ENCODE peak calls at places on chromosomes 13 and 19, in six cellular contexts. X is cardiac fibroblast, R is aorta, Q is AG10803, T is Peyer's patch, J is fibroblast of the aortic adventitia. Y is an unnamed sample.

GRCh38 chr19:15866646-15867045 is 31.2 kb downstream of the CYP4F2 start:
- DNase-seq in X (no peak), R (no peak), Q (no peak), T (no peak), J (no peak), Y (no peak)

GRCh38 chr19:47895165-47895782 is 9.2 kb upstream of the SULT2A1 start:
- DNase-seq in X (no peak), R (no peak), Q (no peak), T (no peak), J (peak), Y (no peak)

GRCh38 chr13:31011193-31011860 is 78.9 kb downstream of the TEX26 start:
- DNase-seq in X (no peak), R (no peak), Q (no peak), T (no peak), J (no peak), Y (no peak)

GRCh38 chr13:79062291-79062690 is 343.8 kb downstream of the RBM26 start:
- DNase-seq in X (no peak), R (no peak), Q (no peak), T (no peak), J (no peak), Y (no peak)

GRCh38 chr19:5718579-5719273 is 1.2 kb downstream of the LONP1 start:
- DNase-seq in X (peak), R (no peak), Q (peak), T (no peak), J (peak), Y (peak)

GRCh38 chr13:21852043-21852442 is 181.2 kb downstream of the FGF9 start:
- DNase-seq in X (no peak), R (no peak), Q (peak), T (no peak), J (peak), Y (no peak)

GRCh38 chr19:581399-582111 is 8.1 kb upstream of the HCN2 start:
- DNase-seq in X (no peak), R (peak), Q (no peak), T (no peak), J (no peak), Y (no peak)

GRCh38 chr19:16366433-16367268 is 42.0 kb downstream of the KLF2 start:
- DNase-seq in X (no peak), R (peak), Q (no peak), T (peak), J (no peak), Y (peak)

GRCh38 chr19:48568345-48568886 is 16.4 kb downstream of the SULT2B1 start:
- DNase-seq in X (peak), R (peak), Q (peak), T (peak), J (peak), Y (peak)

GRCh38 chr13:45119469-45119989 is 781 bp upstream of the GTF2F2 start:
- DNase-seq in X (peak), R (no peak), Q (peak), T (peak), J (peak), Y (peak)

GRCh38 chr13:72168126-72168525 is 301.1 kb upstream of the DACH1 start:
- DNase-seq in X (no peak), R (no peak), Q (no peak), T (no peak), J (no peak), Y (no peak)

GRCh38 chr13:98686281-98686680 is 66.2 kb downstream of the SLC15A1 start:
- DNase-seq in X (no peak), R (no peak), Q (no peak), T (no peak), J (no peak), Y (no peak)

GRCh38 chr13:44132710-44133109 is 240.9 kb upstream of the SERP2 start:
- DNase-seq in X (peak), R (peak), Q (peak), T (no peak), J (peak), Y (peak)

GRCh38 chr13:33352023-33352422 is 66.5 kb upstream of the STARD13 start:
- DNase-seq in X (no peak), R (no peak), Q (no peak), T (no peak), J (no peak), Y (no peak)

GRCh38 chr13:33353646-33354045 is 68.1 kb upstream of the STARD13 start:
- DNase-seq in X (no peak), R (no peak), Q (no peak), T (no peak), J (no peak), Y (no peak)

GRCh38 chr13:33352520-33352919 is 67.0 kb upstream of the STARD13 start:
- DNase-seq in X (no peak), R (no peak), Q (no peak), T (no peak), J (no peak), Y (no peak)

GRCh38 chr13:33351324-33351723 is 65.8 kb upstream of the STARD13 start:
- DNase-seq in X (peak), R (no peak), Q (peak), T (no peak), J (peak), Y (peak)

DNA sequence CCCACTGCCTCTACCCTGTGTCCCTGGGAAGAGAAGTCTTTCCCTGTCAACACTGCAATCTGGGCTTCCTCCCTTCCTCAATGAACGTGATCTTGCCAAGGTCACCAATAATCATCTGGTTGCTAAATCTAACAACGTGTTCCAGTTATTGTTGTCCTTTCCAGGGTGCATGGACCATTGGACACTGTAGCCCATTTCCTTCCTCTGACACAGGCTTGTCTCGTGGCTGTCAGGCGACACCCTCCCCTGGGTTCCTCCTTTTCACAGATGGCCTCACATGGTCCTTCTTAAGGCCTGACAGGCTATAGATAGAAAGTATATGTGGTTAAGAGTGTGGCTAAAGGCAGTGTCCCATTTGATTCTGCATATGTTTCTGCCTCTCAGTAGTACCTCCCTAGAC is 67.7 kb upstream of the STARD13 start:
- DNase-seq in X (no peak), R (no peak), Q (no peak), T (peak), J (no peak), Y (no peak)
- H3K4me3 ChIP-seq in X (no peak), R (no peak), Q (no peak), T (no peak), J (no peak), Y (no peak)

DNA sequence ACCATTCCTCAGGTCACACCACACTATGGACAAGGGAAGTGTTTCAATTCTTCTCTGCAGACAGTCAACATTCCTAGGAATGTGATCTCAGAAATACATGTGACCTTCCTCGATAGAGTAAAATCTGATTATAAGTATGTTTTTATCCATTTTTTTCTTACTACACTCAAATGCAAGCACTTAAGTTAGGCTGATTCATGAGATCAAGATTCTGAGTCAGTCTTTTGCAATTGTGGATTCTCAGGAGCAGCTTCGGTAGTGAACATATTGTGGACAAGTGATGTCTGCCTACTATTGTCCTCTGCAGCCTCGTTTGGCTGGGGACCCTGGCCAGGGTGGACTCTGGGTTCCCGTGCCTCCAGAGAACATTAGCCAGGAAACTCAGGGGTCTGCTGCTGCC is 3.2 kb downstream of the SERPINE3 start:
- DNase-seq in X (peak), R (no peak), Q (peak), T (no peak), J (peak), Y (peak)
- H3K4me3 ChIP-seq in X (no peak), R (no peak), Q (no peak), T (no peak), J (no peak), Y (no peak)

GRCh38 chr19:13102666-13103584 is at the start of gene LYL1:
- DNase-seq in X (no peak), R (peak), Q (no peak), T (peak), J (peak), Y (peak)

GRCh38 chr19:13102416-13102665 is 317 bp downstream of the LYL1 start:
- DNase-seq in X (peak), R (no peak), Q (peak), T (no peak), J (no peak), Y (no peak)

GRCh38 chr19:13100031-13100588 is 2.5 kb downstream of the LYL1 start:
- DNase-seq in X (peak), R (no peak), Q (peak), T (peak), J (no peak), Y (no peak)

GRCh38 chr19:13100871-13101589 is 1.6 kb downstream of the LYL1 start:
- DNase-seq in X (no peak), R (no peak), Q (no peak), T (no peak), J (no peak), Y (no peak)

GRCh38 chr19:13101590-13102415 is 855 bp downstream of the LYL1 start:
- DNase-seq in X (no peak), R (no peak), Q (no peak), T (no peak), J (no peak), Y (no peak)
- H3K4me3 ChIP-seq in X (peak), R (no peak), Q (no peak), T (peak), J (peak), Y (peak)

DNA sequence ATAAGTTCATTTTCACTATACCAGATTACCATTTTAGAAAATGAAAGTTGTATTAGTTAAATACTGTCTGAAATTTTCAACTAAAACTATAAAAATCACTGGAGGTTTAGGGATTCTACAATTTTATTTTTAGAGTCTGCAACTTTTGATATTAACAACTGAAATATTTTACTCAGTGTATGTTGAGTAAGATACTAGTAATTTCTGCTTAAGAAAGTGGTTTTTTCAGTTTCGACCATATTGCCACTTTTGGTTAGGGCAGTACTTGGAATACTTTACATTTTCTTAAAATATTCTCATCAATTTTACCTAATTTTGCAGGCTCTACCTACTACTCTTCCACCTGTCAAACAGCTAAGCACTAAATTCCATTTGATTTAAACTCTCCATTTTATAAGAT is 59.6 kb downstream of the KCNRG start:
- DNase-seq in X (peak), R (no peak), Q (no peak), T (no peak), J (peak), Y (no peak)
- H3K4me3 ChIP-seq in X (no peak), R (no peak), Q (no peak), T (no peak), J (no peak), Y (no peak)

DNA sequence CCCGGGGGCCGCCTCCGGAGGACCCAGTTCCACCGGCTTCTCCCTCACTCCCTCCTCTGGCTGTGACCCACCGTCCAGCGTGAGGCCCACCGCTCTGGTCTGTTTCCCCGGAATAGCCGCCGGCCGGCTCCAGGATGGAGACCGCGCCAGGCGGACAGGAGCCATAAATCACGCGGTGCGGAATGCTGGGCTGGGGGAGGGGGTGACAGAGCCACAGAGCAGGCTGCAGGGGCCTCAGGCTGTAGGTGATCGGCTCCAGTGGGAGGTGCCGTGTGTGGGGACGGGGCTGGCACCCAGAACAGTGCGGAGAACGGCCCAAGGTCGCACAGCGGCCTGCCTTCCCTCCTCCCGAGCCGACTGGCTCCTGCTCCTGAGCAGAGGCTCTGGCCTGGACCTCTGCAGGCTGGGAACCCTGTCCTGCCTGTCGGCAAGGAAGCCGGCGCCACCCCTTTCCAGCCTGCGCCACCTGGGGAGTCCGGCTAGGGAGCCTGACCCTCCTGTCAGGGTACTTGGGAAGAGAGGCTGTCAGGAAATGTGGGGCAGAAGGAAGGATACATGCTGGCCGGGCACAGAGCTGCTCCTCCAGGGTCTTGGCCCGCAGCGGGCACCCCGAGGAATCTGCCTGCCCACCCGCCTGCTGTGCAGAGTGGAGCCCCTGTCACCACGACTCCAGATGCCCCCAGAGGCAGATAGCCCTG is 8.3 kb downstream of the PIAS4 start:
- DNase-seq in X (no peak), R (no peak), Q (no peak), T (no peak), J (no peak), Y (no peak)
- H3K4me3 ChIP-seq in X (no peak), R (no peak), Q (no peak), T (no peak), J (no peak), Y (no peak)

DNA sequence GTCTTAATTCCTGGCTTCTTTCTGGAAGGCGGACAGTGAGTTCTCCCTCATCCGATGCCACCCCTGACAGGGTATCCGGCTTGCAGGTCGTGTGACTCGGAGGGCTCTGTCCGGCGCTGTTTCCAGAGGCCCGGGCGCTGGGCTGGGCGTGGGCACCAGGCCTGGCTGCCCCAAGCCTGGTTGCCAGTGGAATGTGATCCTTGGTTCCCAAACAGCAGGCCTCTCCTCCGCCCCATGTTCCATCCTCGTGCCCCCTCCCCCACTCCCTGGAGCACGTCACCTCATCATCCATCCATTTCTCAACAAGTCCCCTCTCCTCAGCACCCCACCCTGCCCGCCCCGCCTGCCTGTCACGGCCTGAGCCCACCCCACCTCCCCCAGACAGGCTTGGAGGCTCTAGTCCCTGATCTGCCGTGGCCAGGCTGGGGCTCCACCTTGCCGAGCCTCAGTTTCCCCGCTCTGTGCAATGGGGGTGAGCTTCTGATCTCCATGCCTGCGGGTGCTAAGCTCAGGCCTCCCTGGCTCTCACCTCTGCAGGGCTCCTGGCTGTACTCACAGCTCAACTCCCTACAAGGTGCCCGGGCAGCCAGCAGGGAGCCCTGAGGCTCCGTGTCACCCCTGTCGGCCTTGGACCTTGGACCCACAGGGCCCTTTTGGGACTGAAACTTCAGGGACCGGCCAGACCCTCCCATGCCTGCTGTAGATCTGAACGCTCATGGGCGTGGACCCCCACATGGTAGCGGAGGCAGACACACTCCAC is 2.3 kb downstream of the TBXA2R start:
- DNase-seq in X (no peak), R (peak), Q (no peak), T (no peak), J (no peak), Y (no peak)
- H3K4me3 ChIP-seq in X (no peak), R (no peak), Q (no peak), T (no peak), J (no peak), Y (no peak)

DNA sequence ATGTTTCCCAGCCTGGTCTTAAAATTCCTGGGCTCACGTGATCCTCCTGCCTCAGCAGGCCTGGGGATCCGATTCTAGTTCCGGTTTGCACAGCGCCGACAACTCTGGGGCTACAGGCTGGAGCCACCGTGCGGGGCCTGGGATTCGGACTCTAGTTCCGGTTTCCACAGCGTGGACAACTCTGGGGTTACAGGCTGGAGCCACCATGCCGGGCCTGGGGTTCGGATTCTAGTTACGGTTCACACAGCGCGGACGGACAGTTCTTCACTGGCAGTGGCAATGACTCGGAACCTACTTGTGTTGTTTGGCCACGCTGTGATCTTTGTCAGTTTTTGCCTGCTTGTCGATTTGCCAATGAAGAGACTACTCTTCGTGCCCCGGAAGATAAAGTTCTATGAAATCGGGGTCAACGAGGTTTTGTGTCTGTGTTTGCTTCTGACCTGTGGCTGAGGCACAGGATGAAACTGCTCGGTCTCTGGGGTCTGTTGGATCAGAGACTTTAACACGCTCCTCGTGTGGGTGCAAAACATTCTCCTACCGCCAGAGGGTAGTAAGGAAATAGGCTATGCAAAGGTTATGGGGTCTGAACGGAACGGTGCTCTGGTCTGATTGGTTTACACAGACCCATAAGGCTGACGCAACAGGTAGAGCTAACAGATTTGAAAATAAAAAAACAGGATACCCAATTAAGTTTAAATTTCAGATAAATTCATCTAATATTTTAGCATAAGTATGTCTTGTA is 12.1 kb upstream of the ZSCAN1 start:
- DNase-seq in X (peak), R (peak), Q (peak), T (peak), J (peak), Y (peak)
- H3K4me3 ChIP-seq in X (no peak), R (no peak), Q (no peak), T (no peak), J (no peak), Y (no peak)

GRCh38 chr19:38846097-38846496 is 3.7 kb downstream of the HNRNPL start:
- DNase-seq in X (no peak), R (no peak), Q (no peak), T (no peak), J (no peak), Y (no peak)

GRCh38 chr19:38842439-38843174 is 7.2 kb downstream of the HNRNPL start:
- DNase-seq in X (no peak), R (no peak), Q (no peak), T (peak), J (no peak), Y (no peak)

GRCh38 chr19:38843175-38843758 is 6.5 kb downstream of the HNRNPL start:
- DNase-seq in X (no peak), R (no peak), Q (no peak), T (no peak), J (no peak), Y (no peak)

GRCh38 chr19:38845374-38846024 is 4.3 kb downstream of the HNRNPL start:
- DNase-seq in X (no peak), R (no peak), Q (no peak), T (no peak), J (no peak), Y (no peak)

GRCh38 chr19:38844093-38844686 is 5.6 kb downstream of the HNRNPL start:
- DNase-seq in X (no peak), R (no peak), Q (no peak), T (no peak), J (no peak), Y (no peak)
- H3K4me3 ChIP-seq in X (no peak), R (no peak), Q (no peak), T (no peak), J (no peak), Y (no peak)

Y was measured in fibroblast of villous mesenchyme.